ENCODE peak calls at places on chromosomes 7 and 10, in nine cellular contexts. M, Q, U, R, I, N, Y, A and E are unnamed samples.

GRCh38 chr10:3955493-3955892 is 170.5 kb upstream of the KLF6 start:
- DNase-seq in M (no peak), Q (no peak), U (no peak), R (no peak), I (no peak), N (no peak), Y (no peak), A (no peak), E (no peak)

GRCh38 chr10:127964644-127965043 is 57.7 kb downstream of the PTPRE start:
- DNase-seq in M (no peak), Q (no peak), U (no peak), R (no peak), I (no peak), N (no peak), Y (no peak), A (no peak), E (no peak)

GRCh38 chr7:133795061-133795460 is 332.1 kb upstream of the LRGUK start:
- DNase-seq in M (no peak), Q (no peak), U (no peak), R (no peak), I (no peak), N (no peak), Y (no peak), A (no peak), E (no peak)

GRCh38 chr7:6248581-6248980 is 23.8 kb downstream of the CYTH3 start:
- DNase-seq in M (peak), Q (no peak), U (peak), R (peak), I (no peak), N (no peak), Y (no peak), A (peak), E (no peak)

GRCh38 chr7:38321050-38321449 is 47.6 kb upstream of the TARP start:
- DNase-seq in M (no peak), Q (no peak), U (no peak), R (no peak), I (no peak), N (no peak), Y (no peak), A (no peak), E (no peak)

GRCh38 chr7:150311711-150312110 is 11.4 kb upstream of the LRRC61 start:
- DNase-seq in M (no peak), Q (no peak), U (peak), R (peak), I (no peak), N (no peak), Y (no peak), A (no peak), E (no peak)

GRCh38 chr7:151987748-151988529 is 31.7 kb downstream of the GALNTL5 start:
- DNase-seq in M (no peak), Q (no peak), U (peak), R (peak), I (no peak), N (no peak), Y (no peak), A (no peak), E (no peak)

GRCh38 chr10:14439451-14440259 is 108.9 kb upstream of the FRMD4A start:
- DNase-seq in M (no peak), Q (no peak), U (peak), R (peak), I (no peak), N (no peak), Y (no peak), A (no peak), E (no peak)

GRCh38 chr10:82742478-82742877 is 867.5 kb downstream of the NRG3 start:
- DNase-seq in M (peak), Q (no peak), U (peak), R (peak), I (no peak), N (no peak), Y (no peak), A (no peak), E (no peak)

GRCh38 chr7:1503816-1504775 is at the start of gene INTS1:
- DNase-seq in M (peak), Q (peak), U (peak), R (peak), I (peak), N (peak), Y (peak), A (peak), E (peak)

GRCh38 chr10:1434912-1435692 is 302.2 kb downstream of the ADARB2 start:
- DNase-seq in M (no peak), Q (no peak), U (no peak), R (no peak), I (no peak), N (no peak), Y (no peak), A (peak), E (no peak)

GRCh38 chr10:99433378-99434020 is 3.1 kb upstream of the GOT1 start:
- DNase-seq in M (no peak), Q (no peak), U (no peak), R (no peak), I (no peak), N (no peak), Y (no peak), A (no peak), E (no peak)
- TF ChIP-seq CTCF in M (no peak), Q (peak), U (no peak), R (no peak), I (peak), N (no peak), Y (no peak), A (no peak), E (no peak)

GRCh38 chr10:132359305-132360040 is 27.5 kb downstream of the LRRC27 start:
- DNase-seq in M (no peak), Q (no peak), U (no peak), R (no peak), I (no peak), N (peak), Y (no peak), A (peak), E (no peak)

GRCh38 chr10:132362151-132362611 is 30.2 kb downstream of the LRRC27 start:
- DNase-seq in M (no peak), Q (no peak), U (no peak), R (no peak), I (no peak), N (peak), Y (no peak), A (no peak), E (no peak)

GRCh38 chr10:132361581-132362101 is 29.6 kb downstream of the LRRC27 start:
- DNase-seq in M (no peak), Q (no peak), U (no peak), R (no peak), I (no peak), N (peak), Y (no peak), A (no peak), E (no peak)

GRCh38 chr10:132363376-132363775 is 31.4 kb downstream of the LRRC27 start:
- DNase-seq in M (no peak), Q (no peak), U (no peak), R (no peak), I (no peak), N (peak), Y (no peak), A (no peak), E (no peak)

DNA sequence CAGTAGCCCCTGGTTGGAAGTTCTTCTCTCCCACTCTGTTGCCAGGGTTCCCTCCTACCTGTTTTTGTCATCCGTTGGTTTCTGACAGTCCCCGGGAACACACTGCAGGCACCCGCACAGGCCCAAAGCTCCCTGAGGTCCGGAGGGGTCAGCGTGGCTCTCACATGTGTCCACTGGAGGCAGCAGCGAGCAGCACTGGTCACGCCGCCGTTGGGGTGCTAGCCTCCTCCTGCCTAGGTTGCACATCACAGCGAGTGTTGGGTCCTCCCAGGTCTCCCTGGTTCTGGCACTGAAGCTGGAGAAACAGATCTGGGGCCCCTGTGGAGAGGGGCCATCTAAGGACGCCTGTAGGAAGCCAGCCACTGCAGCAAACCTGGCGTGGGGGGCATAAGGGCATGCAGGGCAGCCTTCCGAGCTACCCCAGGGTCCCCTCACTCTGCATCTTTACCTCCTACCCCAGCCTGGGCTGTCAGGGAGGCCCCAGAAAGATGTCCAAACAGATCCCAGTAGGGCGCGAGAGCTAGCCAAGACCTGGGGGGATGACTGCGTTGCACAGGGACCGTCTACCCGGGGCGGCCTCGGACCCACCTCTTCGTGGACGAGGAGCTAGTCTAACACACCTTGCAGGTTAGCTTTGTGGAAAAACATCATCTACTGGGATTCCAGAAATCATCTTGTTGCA is 28.9 kb downstream of the LRRC27 start:
- DNase-seq in M (peak), Q (no peak), U (no peak), R (no peak), I (no peak), N (peak), Y (no peak), A (no peak), E (peak)
- TF ChIP-seq CTCF in M (peak), Q (peak), U (peak), R (peak), I (peak), N (peak), Y (peak), A (peak), E (peak)

GRCh38 chr7:55050286-55050685 is 31.5 kb downstream of the EGFR start:
- DNase-seq in M (no peak), Q (no peak), U (no peak), R (peak), I (no peak), N (no peak), Y (no peak), A (no peak), E (no peak)
- TF ChIP-seq CTCF in M (no peak), Q (no peak), U (no peak), R (peak), I (no peak), N (no peak), Y (no peak), A (no peak), E (no peak)

GRCh38 chr10:95243318-95243617 is 47.5 kb downstream of the PDLIM1 start:
- DNase-seq in M (no peak), Q (no peak), U (no peak), R (no peak), I (no peak), N (no peak), Y (no peak), A (no peak), E (no peak)
- TF ChIP-seq CTCF in M (no peak), Q (no peak), U (no peak), R (no peak), I (no peak), N (peak), Y (no peak), A (no peak), E (peak)

GRCh38 chr10:36773652-36774051 is 351.7 kb upstream of the ANKRD30A start:
- DNase-seq in M (no peak), Q (no peak), U (no peak), R (no peak), I (no peak), N (no peak), Y (no peak), A (no peak), E (no peak)

GRCh38 chr10:36783400-36783799 is 342.0 kb upstream of the ANKRD30A start:
- DNase-seq in M (no peak), Q (no peak), U (no peak), R (no peak), I (no peak), N (no peak), Y (no peak), A (no peak), E (no peak)

GRCh38 chr10:36778600-36778999 is 346.8 kb upstream of the ANKRD30A start:
- DNase-seq in M (no peak), Q (no peak), U (no peak), R (no peak), I (no peak), N (no peak), Y (no peak), A (no peak), E (no peak)

GRCh38 chr10:36781570-36781969 is 343.8 kb upstream of the ANKRD30A start:
- DNase-seq in M (no peak), Q (no peak), U (no peak), R (no peak), I (no peak), N (no peak), Y (no peak), A (no peak), E (no peak)

DNA sequence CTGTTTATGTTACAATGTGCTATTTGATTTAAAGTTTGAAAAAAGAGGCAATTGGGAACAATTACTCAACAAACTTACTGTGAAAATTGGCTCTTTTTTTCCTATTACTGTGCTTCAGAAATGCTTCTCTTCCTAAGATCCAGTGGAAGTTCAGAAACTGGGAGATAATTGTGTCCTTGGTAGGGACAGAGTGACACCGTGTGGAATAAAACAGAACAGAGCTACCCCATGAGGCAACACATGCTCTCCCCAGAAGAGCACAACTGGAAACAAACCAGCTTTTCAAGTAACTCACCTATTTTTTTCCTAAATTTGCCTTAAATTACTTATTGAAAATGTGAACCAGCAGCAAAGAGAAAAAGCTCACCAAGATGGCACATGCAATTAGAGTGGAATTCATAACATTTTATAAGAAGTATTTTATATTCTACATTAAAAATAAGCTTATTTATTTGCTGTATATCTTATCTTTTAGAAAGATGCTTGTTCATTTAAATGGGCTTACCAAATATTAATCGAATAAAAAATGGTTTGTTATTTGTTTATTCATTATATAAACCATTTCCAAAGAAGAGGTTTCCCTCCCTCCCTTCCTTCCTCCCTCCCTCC is 346.1 kb upstream of the ANKRD30A start:
- DNase-seq in M (peak), Q (no peak), U (peak), R (peak), I (no peak), N (no peak), Y (no peak), A (no peak), E (no peak)
- TF ChIP-seq CTCF in M (peak), Q (peak), U (peak), R (peak), I (peak), N (peak), Y (no peak), A (peak), E (no peak)

DNA sequence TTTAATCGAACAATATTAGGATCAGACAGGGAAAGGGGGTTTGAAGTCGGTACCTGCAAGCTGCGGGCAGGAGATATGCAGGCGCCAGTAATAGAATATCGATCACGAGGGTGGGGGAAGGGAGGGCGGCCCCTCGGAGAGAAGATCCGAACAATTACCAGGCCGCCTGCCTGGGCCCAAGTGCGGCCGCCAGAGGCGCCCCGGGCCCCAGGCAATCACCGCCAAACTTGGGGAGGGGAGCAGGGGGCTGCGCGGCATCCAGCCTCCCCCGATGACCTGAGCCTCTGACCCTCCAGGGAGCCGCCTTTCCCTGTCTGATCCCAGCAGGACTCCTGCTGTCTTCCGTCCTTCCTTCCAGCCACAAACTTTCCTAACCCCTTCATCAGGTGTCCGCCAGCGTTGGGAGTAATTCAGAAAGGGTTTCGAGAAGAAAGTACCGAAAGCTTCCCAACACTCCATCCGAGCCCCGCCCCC is 1.1 kb downstream of the NKX1-2 start:
- DNase-seq in M (no peak), Q (no peak), U (no peak), R (no peak), I (no peak), N (no peak), Y (no peak), A (no peak), E (no peak)
- TF ChIP-seq CTCF in M (no peak), Q (no peak), U (no peak), R (no peak), I (no peak), N (no peak), Y (no peak), A (no peak), E (no peak)